ENCODE peak calls at places on chromosome 1, in six cellular contexts. T, L, B, A, O and K are unnamed samples.

GRCh38 chr1:115426271-115426771 is 88.3 kb upstream of the NGF start:
- DNase-seq in A (peak; percentile 71), T (peak; percentile 80), O (peak; percentile 39), L (peak; percentile 99), B (peak; percentile 86), K (peak; percentile 16)

GRCh38 chr1:65001238-65001792 is 35.0 kb upstream of the JAK1 start:
- DNase-seq in A (peak; percentile 60), B (peak; percentile 87), T (peak; percentile 58), L (no peak), O (no peak), K (no peak)

GRCh38 chr1:225843426-225843795 is 33.5 kb downstream of the EPHX1 start:
- DNase-seq in A (no peak), B (no peak), T (no peak), O (no peak), L (no peak), K (no peak)

GRCh38 chr1:97170296-97170695 is 448.7 kb downstream of the PTBP2 start:
- DNase-seq in T (no peak), A (no peak), O (no peak), L (no peak), B (no peak), K (no peak)

GRCh38 chr1:224726783-224727182 is 110.7 kb downstream of the CNIH3 start:
- DNase-seq in O (peak; percentile 97), T (peak; percentile 38), B (peak; percentile 93), A (peak; percentile 91), L (peak; percentile 94), K (peak; percentile 10)

GRCh38 chr1:84753516-84754375 is 63.5 kb upstream of the SSX2IP start:
- DNase-seq in T (peak; percentile 71), O (peak; percentile 62), A (peak; percentile 53), B (peak; percentile 83), L (peak; percentile 64), K (peak; percentile 87)

GRCh38 chr1:149846600-149847466 is 52.5 kb upstream of the BOLA1 start:
- DNase-seq in O (no peak), T (no peak), A (no peak), B (no peak), L (no peak), K (no peak)

GRCh38 chr1:23254584-23254983 is 37.3 kb upstream of the HTR1D start:
- DNase-seq in B (no peak), A (no peak), L (no peak), O (no peak), T (no peak), K (no peak)

GRCh38 chr1:8879348-8880067 is 1.0 kb upstream of the ENO1 start:
- DNase-seq in A (no peak), L (no peak), B (no peak), T (peak; percentile 84), O (no peak), K (peak; percentile 74)

GRCh38 chr1:159932296-159933285 is 7.3 kb upstream of the TAGLN2 start:
- DNase-seq in L (no peak), O (no peak), A (no peak), B (no peak), T (no peak), K (no peak)